ENCODE peak calls at places on chromosomes 4 and X, in seven cellular contexts. J, X, D, C, N, I and T are unnamed samples.

GRCh38 chr4:150209140-150209829 is 131.0 kb downstream of the DCLK2 start:
- DNase-seq in J (no peak), X (no peak), D (peak; percentile 45), C (peak; percentile 10), N (no peak), I (peak; percentile 37), T (no peak)

GRCh38 chrX:153200462-153200861 is 21.4 kb downstream of the MAGEA1 start:
- DNase-seq in J (no peak), X (no peak), D (no peak), C (no peak), N (no peak), I (no peak), T (no peak)

GRCh38 chrX:110123331-110123782 is 120.4 kb downstream of the TMEM164 start:
- DNase-seq in J (no peak), X (no peak), D (no peak), C (no peak), N (no peak), I (no peak), T (no peak)

GRCh38 chrX:10133980-10134676 is 22.6 kb upstream of the CLCN4 start:
- DNase-seq in J (no peak), X (no peak), D (no peak), C (no peak), N (no peak), I (no peak), T (no peak)

GRCh38 chrX:155694649-155695048 is 81.9 kb upstream of the TMLHE start:
- DNase-seq in J (no peak), X (no peak), D (no peak), C (no peak), N (no peak), I (no peak), T (no peak)

GRCh38 chr4:112516401-112517066 is 554 bp upstream of the NEUROG2 start:
- DNase-seq in J (no peak), X (no peak), D (no peak), C (no peak), N (no peak), I (no peak), T (no peak)

GRCh38 chrX:925652-926061 is 286.8 kb downstream of the CRLF2 start:
- DNase-seq in J (no peak), X (no peak), D (no peak), C (no peak), N (no peak), I (no peak), T (no peak)

GRCh38 chr4:7089211-7089964 is 21.5 kb upstream of the GRPEL1 start:
- DNase-seq in J (no peak), X (no peak), D (no peak), C (no peak), N (no peak), I (no peak), T (no peak)

GRCh38 chr4:95340191-95340590 is 208.6 kb downstream of the UNC5C start:
- DNase-seq in J (no peak), X (no peak), D (no peak), C (no peak), N (no peak), I (no peak), T (no peak)

GRCh38 chr4:185358514-185359433 is 37.0 kb downstream of the LRP2BP start:
- DNase-seq in J (no peak), X (no peak), D (peak; percentile 55), C (no peak), N (no peak), I (no peak), T (no peak)

GRCh38 chr4:103097112-103097511 is 2.5 kb downstream of the BDH2 start:
- DNase-seq in J (no peak), X (no peak), D (no peak), C (no peak), N (no peak), I (no peak), T (no peak)

GRCh38 chr4:54063737-54064316 is 578 bp downstream of the CHIC2 start:
- DNase-seq in J (peak; percentile 79), X (peak; percentile 9), D (no peak), C (peak; percentile 20), N (peak; percentile 12), I (peak; percentile 34), T (no peak)